ENCODE peak calls at places on chromosome 13, in eight cellular contexts. One of them, this sample, is unnamed.

GRCh38 chr13:89695343-89696257 is 1651.9 kb upstream of the MIR17HG start:
- ATAC-seq in SK-N-SH treated with all-trans-retinoic acid at 6 μM for 48 hours: peak; percentile 81
- ATAC-seq in heart right ventricle: peak; percentile 59
- ATAC-seq in Right ventricle myocardium inferior: peak; percentile 56
- ATAC-seq in stimulated activated effector memory CD8-positive, alpha-beta T cell treated with anti-CD3 and anti-CD28 coated beads, Interleukin-12 subunit alpha, Interleukin-12 subunit beta, amount 100 ng/mL, for 72 hours: no peak
- ATAC-seq in foreskin keratinocyte: peak; percentile 79
- ATAC-seq in esophagus mucosa: no peak
- ATAC-seq in upper lobe of left lung: peak; percentile 61
- ATAC-seq in this sample: no peak

GRCh38 chr13:32728327-32728726 is 142.1 kb downstream of the PDS5B start:
- ATAC-seq in stimulated activated effector memory CD8-positive, alpha-beta T cell treated with anti-CD3 and anti-CD28 coated beads, Interleukin-12 subunit alpha, Interleukin-12 subunit beta, amount 100 ng/mL, for 72 hours: no peak
- ATAC-seq in heart right ventricle: no peak
- ATAC-seq in SK-N-SH treated with all-trans-retinoic acid at 6 μM for 48 hours: no peak
- ATAC-seq in esophagus mucosa: no peak
- ATAC-seq in upper lobe of left lung: no peak
- ATAC-seq in Right ventricle myocardium inferior: no peak
- ATAC-seq in foreskin keratinocyte: no peak
- ATAC-seq in this sample: no peak

GRCh38 chr13:106738279-106738678 is 170.3 kb upstream of the ARGLU1 start:
- ATAC-seq in upper lobe of left lung: no peak
- ATAC-seq in SK-N-SH treated with all-trans-retinoic acid at 6 μM for 48 hours: no peak
- ATAC-seq in stimulated activated effector memory CD8-positive, alpha-beta T cell treated with anti-CD3 and anti-CD28 coated beads, Interleukin-12 subunit alpha, Interleukin-12 subunit beta, amount 100 ng/mL, for 72 hours: no peak
- ATAC-seq in foreskin keratinocyte: no peak
- ATAC-seq in esophagus mucosa: no peak
- ATAC-seq in Right ventricle myocardium inferior: no peak
- ATAC-seq in heart right ventricle: no peak
- ATAC-seq in this sample: no peak

GRCh38 chr13:101155920-101156319 is 260.4 kb downstream of the NALCN start:
- ATAC-seq in heart right ventricle: no peak
- ATAC-seq in esophagus mucosa: no peak
- ATAC-seq in Right ventricle myocardium inferior: no peak
- ATAC-seq in upper lobe of left lung: no peak
- ATAC-seq in SK-N-SH treated with all-trans-retinoic acid at 6 μM for 48 hours: no peak
- ATAC-seq in foreskin keratinocyte: no peak
- ATAC-seq in stimulated activated effector memory CD8-positive, alpha-beta T cell treated with anti-CD3 and anti-CD28 coated beads, Interleukin-12 subunit alpha, Interleukin-12 subunit beta, amount 100 ng/mL, for 72 hours: no peak
- ATAC-seq in this sample: no peak

GRCh38 chr13:51363625-51364024 is 24.1 kb downstream of the SERPINE3 start:
- ATAC-seq in heart right ventricle: no peak
- ATAC-seq in esophagus mucosa: no peak
- ATAC-seq in SK-N-SH treated with all-trans-retinoic acid at 6 μM for 48 hours: no peak
- ATAC-seq in Right ventricle myocardium inferior: no peak
- ATAC-seq in foreskin keratinocyte: no peak
- ATAC-seq in upper lobe of left lung: no peak
- ATAC-seq in stimulated activated effector memory CD8-positive, alpha-beta T cell treated with anti-CD3 and anti-CD28 coated beads, Interleukin-12 subunit alpha, Interleukin-12 subunit beta, amount 100 ng/mL, for 72 hours: no peak
- ATAC-seq in this sample: no peak

GRCh38 chr13:69274231-69274630 is 833.4 kb upstream of the ATXN8OS start:
- ATAC-seq in stimulated activated effector memory CD8-positive, alpha-beta T cell treated with anti-CD3 and anti-CD28 coated beads, Interleukin-12 subunit alpha, Interleukin-12 subunit beta, amount 100 ng/mL, for 72 hours: no peak
- ATAC-seq in Right ventricle myocardium inferior: no peak
- ATAC-seq in esophagus mucosa: no peak
- ATAC-seq in foreskin keratinocyte: no peak
- ATAC-seq in upper lobe of left lung: no peak
- ATAC-seq in heart right ventricle: no peak
- ATAC-seq in SK-N-SH treated with all-trans-retinoic acid at 6 μM for 48 hours: no peak
- ATAC-seq in this sample: no peak

GRCh38 chr13:73334459-73334858 is 275.7 kb downstream of the KLF5 start:
- ATAC-seq in upper lobe of left lung: no peak
- ATAC-seq in SK-N-SH treated with all-trans-retinoic acid at 6 μM for 48 hours: no peak
- ATAC-seq in heart right ventricle: no peak
- ATAC-seq in stimulated activated effector memory CD8-positive, alpha-beta T cell treated with anti-CD3 and anti-CD28 coated beads, Interleukin-12 subunit alpha, Interleukin-12 subunit beta, amount 100 ng/mL, for 72 hours: no peak
- ATAC-seq in esophagus mucosa: peak; percentile 86
- ATAC-seq in foreskin keratinocyte: peak; percentile 80
- ATAC-seq in Right ventricle myocardium inferior: no peak
- ATAC-seq in this sample: no peak

GRCh38 chr13:98041081-98041820 is 87.8 kb downstream of the IPO5 start:
- ATAC-seq in upper lobe of left lung: no peak
- ATAC-seq in heart right ventricle: no peak
- ATAC-seq in foreskin keratinocyte: peak; percentile 63
- ATAC-seq in esophagus mucosa: no peak
- ATAC-seq in SK-N-SH treated with all-trans-retinoic acid at 6 μM for 48 hours: no peak
- ATAC-seq in Right ventricle myocardium inferior: no peak
- ATAC-seq in stimulated activated effector memory CD8-positive, alpha-beta T cell treated with anti-CD3 and anti-CD28 coated beads, Interleukin-12 subunit alpha, Interleukin-12 subunit beta, amount 100 ng/mL, for 72 hours: no peak
- ATAC-seq in this sample: no peak

GRCh38 chr13:48188640-48189039 is 44.4 kb upstream of the ITM2B start:
- ATAC-seq in esophagus mucosa: no peak
- ATAC-seq in SK-N-SH treated with all-trans-retinoic acid at 6 μM for 48 hours: no peak
- ATAC-seq in foreskin keratinocyte: no peak
- ATAC-seq in upper lobe of left lung: no peak
- ATAC-seq in stimulated activated effector memory CD8-positive, alpha-beta T cell treated with anti-CD3 and anti-CD28 coated beads, Interleukin-12 subunit alpha, Interleukin-12 subunit beta, amount 100 ng/mL, for 72 hours: no peak
- ATAC-seq in heart right ventricle: no peak
- ATAC-seq in Right ventricle myocardium inferior: no peak
- ATAC-seq in this sample: no peak

GRCh38 chr13:51556740-51557139 is 27.5 kb upstream of the WDFY2 start:
- ATAC-seq in foreskin keratinocyte: peak; percentile 83
- ATAC-seq in upper lobe of left lung: no peak
- ATAC-seq in Right ventricle myocardium inferior: peak; percentile 46
- ATAC-seq in esophagus mucosa: peak; percentile 97
- ATAC-seq in SK-N-SH treated with all-trans-retinoic acid at 6 μM for 48 hours: no peak
- ATAC-seq in stimulated activated effector memory CD8-positive, alpha-beta T cell treated with anti-CD3 and anti-CD28 coated beads, Interleukin-12 subunit alpha, Interleukin-12 subunit beta, amount 100 ng/mL, for 72 hours: no peak
- ATAC-seq in heart right ventricle: peak; percentile 53
- ATAC-seq in this sample: no peak

GRCh38 chr13:108270442-108270841 is 924 bp downstream of the TNFSF13B start:
- ATAC-seq in heart right ventricle: no peak
- ATAC-seq in Right ventricle myocardium inferior: no peak
- ATAC-seq in SK-N-SH treated with all-trans-retinoic acid at 6 μM for 48 hours: no peak
- ATAC-seq in upper lobe of left lung: peak; percentile 26
- ATAC-seq in foreskin keratinocyte: no peak
- ATAC-seq in esophagus mucosa: no peak
- ATAC-seq in stimulated activated effector memory CD8-positive, alpha-beta T cell treated with anti-CD3 and anti-CD28 coated beads, Interleukin-12 subunit alpha, Interleukin-12 subunit beta, amount 100 ng/mL, for 72 hours: peak; percentile 5
- ATAC-seq in this sample: no peak

GRCh38 chr13:113741101-113741731 is 17.8 kb upstream of the TMEM255B start:
- ATAC-seq in Right ventricle myocardium inferior: peak; percentile 34
- ATAC-seq in esophagus mucosa: no peak
- ATAC-seq in stimulated activated effector memory CD8-positive, alpha-beta T cell treated with anti-CD3 and anti-CD28 coated beads, Interleukin-12 subunit alpha, Interleukin-12 subunit beta, amount 100 ng/mL, for 72 hours: no peak
- ATAC-seq in foreskin keratinocyte: no peak
- ATAC-seq in SK-N-SH treated with all-trans-retinoic acid at 6 μM for 48 hours: no peak
- ATAC-seq in upper lobe of left lung: no peak
- ATAC-seq in heart right ventricle: no peak
- ATAC-seq in this sample: no peak

GRCh38 chr13:103066079-103066880 is at the start of gene SLC10A2:
- ATAC-seq in upper lobe of left lung: no peak
- ATAC-seq in stimulated activated effector memory CD8-positive, alpha-beta T cell treated with anti-CD3 and anti-CD28 coated beads, Interleukin-12 subunit alpha, Interleukin-12 subunit beta, amount 100 ng/mL, for 72 hours: no peak
- ATAC-seq in esophagus mucosa: no peak
- ATAC-seq in Right ventricle myocardium inferior: no peak
- ATAC-seq in foreskin keratinocyte: no peak
- ATAC-seq in heart right ventricle: no peak
- ATAC-seq in SK-N-SH treated with all-trans-retinoic acid at 6 μM for 48 hours: no peak
- ATAC-seq in this sample: no peak

GRCh38 chr13:101272886-101273285 is 143.4 kb downstream of the NALCN start:
- ATAC-seq in foreskin keratinocyte: no peak
- ATAC-seq in esophagus mucosa: no peak
- ATAC-seq in upper lobe of left lung: no peak
- ATAC-seq in SK-N-SH treated with all-trans-retinoic acid at 6 μM for 48 hours: no peak
- ATAC-seq in Right ventricle myocardium inferior: no peak
- ATAC-seq in stimulated activated effector memory CD8-positive, alpha-beta T cell treated with anti-CD3 and anti-CD28 coated beads, Interleukin-12 subunit alpha, Interleukin-12 subunit beta, amount 100 ng/mL, for 72 hours: no peak
- ATAC-seq in heart right ventricle: no peak
- ATAC-seq in this sample: no peak

GRCh38 chr13:93066187-93066586 is 160.4 kb upstream of the GPC6 start:
- ATAC-seq in Right ventricle myocardium inferior: no peak
- ATAC-seq in foreskin keratinocyte: no peak
- ATAC-seq in upper lobe of left lung: peak; percentile 80
- ATAC-seq in stimulated activated effector memory CD8-positive, alpha-beta T cell treated with anti-CD3 and anti-CD28 coated beads, Interleukin-12 subunit alpha, Interleukin-12 subunit beta, amount 100 ng/mL, for 72 hours: no peak
- ATAC-seq in SK-N-SH treated with all-trans-retinoic acid at 6 μM for 48 hours: no peak
- ATAC-seq in esophagus mucosa: no peak
- ATAC-seq in heart right ventricle: no peak
- ATAC-seq in this sample: no peak

GRCh38 chr13:38965281-38965680 is 25.4 kb downstream of the STOML3 start:
- ATAC-seq in foreskin keratinocyte: no peak
- ATAC-seq in esophagus mucosa: no peak
- ATAC-seq in heart right ventricle: no peak
- ATAC-seq in SK-N-SH treated with all-trans-retinoic acid at 6 μM for 48 hours: no peak
- ATAC-seq in stimulated activated effector memory CD8-positive, alpha-beta T cell treated with anti-CD3 and anti-CD28 coated beads, Interleukin-12 subunit alpha, Interleukin-12 subunit beta, amount 100 ng/mL, for 72 hours: no peak
- ATAC-seq in Right ventricle myocardium inferior: no peak
- ATAC-seq in upper lobe of left lung: no peak
- ATAC-seq in this sample: no peak

GRCh38 chr13:28719227-28719562 is 425 bp upstream of the SLC46A3 start:
- ATAC-seq in SK-N-SH treated with all-trans-retinoic acid at 6 μM for 48 hours: no peak
- ATAC-seq in upper lobe of left lung: no peak
- ATAC-seq in foreskin keratinocyte: peak; percentile 25
- ATAC-seq in stimulated activated effector memory CD8-positive, alpha-beta T cell treated with anti-CD3 and anti-CD28 coated beads, Interleukin-12 subunit alpha, Interleukin-12 subunit beta, amount 100 ng/mL, for 72 hours: no peak
- ATAC-seq in heart right ventricle: peak; percentile 3
- ATAC-seq in esophagus mucosa: no peak
- ATAC-seq in Right ventricle myocardium inferior: no peak
- ATAC-seq in this sample: no peak

GRCh38 chr13:77767413-77767812 is 69.9 kb downstream of the SLAIN1 start:
- ATAC-seq in stimulated activated effector memory CD8-positive, alpha-beta T cell treated with anti-CD3 and anti-CD28 coated beads, Interleukin-12 subunit alpha, Interleukin-12 subunit beta, amount 100 ng/mL, for 72 hours: no peak
- ATAC-seq in SK-N-SH treated with all-trans-retinoic acid at 6 μM for 48 hours: no peak
- ATAC-seq in Right ventricle myocardium inferior: peak; percentile 26
- ATAC-seq in foreskin keratinocyte: no peak
- ATAC-seq in heart right ventricle: no peak
- ATAC-seq in esophagus mucosa: no peak
- ATAC-seq in upper lobe of left lung: peak; percentile 64
- ATAC-seq in this sample: no peak

GRCh38 chr13:99013951-99014350 is 36.1 kb upstream of the DOCK9 start:
- ATAC-seq in SK-N-SH treated with all-trans-retinoic acid at 6 μM for 48 hours: no peak
- ATAC-seq in stimulated activated effector memory CD8-positive, alpha-beta T cell treated with anti-CD3 and anti-CD28 coated beads, Interleukin-12 subunit alpha, Interleukin-12 subunit beta, amount 100 ng/mL, for 72 hours: no peak
- ATAC-seq in esophagus mucosa: peak; percentile 71
- ATAC-seq in heart right ventricle: no peak
- ATAC-seq in Right ventricle myocardium inferior: no peak
- ATAC-seq in foreskin keratinocyte: peak; percentile 45
- ATAC-seq in upper lobe of left lung: no peak
- ATAC-seq in this sample: no peak

GRCh38 chr13:113209880-113210421 is 538 bp downstream of the CUL4A start:
- ATAC-seq in Right ventricle myocardium inferior: no peak
- ATAC-seq in foreskin keratinocyte: peak; percentile 78
- ATAC-seq in SK-N-SH treated with all-trans-retinoic acid at 6 μM for 48 hours: peak; percentile 20
- ATAC-seq in stimulated activated effector memory CD8-positive, alpha-beta T cell treated with anti-CD3 and anti-CD28 coated beads, Interleukin-12 subunit alpha, Interleukin-12 subunit beta, amount 100 ng/mL, for 72 hours: peak; percentile 52
- ATAC-seq in heart right ventricle: no peak
- ATAC-seq in esophagus mucosa: peak; percentile 72
- ATAC-seq in upper lobe of left lung: peak; percentile 34
- ATAC-seq in this sample: peak; percentile 69

GRCh38 chr13:42494157-42494556 is 79.8 kb upstream of the TNFSF11 start:
- ATAC-seq in Right ventricle myocardium inferior: no peak
- ATAC-seq in heart right ventricle: no peak
- ATAC-seq in SK-N-SH treated with all-trans-retinoic acid at 6 μM for 48 hours: no peak
- ATAC-seq in stimulated activated effector memory CD8-positive, alpha-beta T cell treated with anti-CD3 and anti-CD28 coated beads, Interleukin-12 subunit alpha, Interleukin-12 subunit beta, amount 100 ng/mL, for 72 hours: no peak
- ATAC-seq in esophagus mucosa: no peak
- ATAC-seq in upper lobe of left lung: no peak
- ATAC-seq in foreskin keratinocyte: no peak
- ATAC-seq in this sample: no peak

GRCh38 chr13:49456156-49456555 is 12.1 kb downstream of the SETDB2 start:
- ATAC-seq in foreskin keratinocyte: no peak
- ATAC-seq in stimulated activated effector memory CD8-positive, alpha-beta T cell treated with anti-CD3 and anti-CD28 coated beads, Interleukin-12 subunit alpha, Interleukin-12 subunit beta, amount 100 ng/mL, for 72 hours: no peak
- ATAC-seq in SK-N-SH treated with all-trans-retinoic acid at 6 μM for 48 hours: no peak
- ATAC-seq in Right ventricle myocardium inferior: no peak
- ATAC-seq in esophagus mucosa: no peak
- ATAC-seq in upper lobe of left lung: no peak
- ATAC-seq in heart right ventricle: no peak
- ATAC-seq in this sample: no peak

GRCh38 chr13:80551650-80552497 is 210.9 kb upstream of the SPRY2 start:
- ATAC-seq in heart right ventricle: no peak
- ATAC-seq in Right ventricle myocardium inferior: no peak
- ATAC-seq in SK-N-SH treated with all-trans-retinoic acid at 6 μM for 48 hours: peak; percentile 81
- ATAC-seq in esophagus mucosa: no peak
- ATAC-seq in foreskin keratinocyte: no peak
- ATAC-seq in upper lobe of left lung: peak; percentile 39
- ATAC-seq in stimulated activated effector memory CD8-positive, alpha-beta T cell treated with anti-CD3 and anti-CD28 coated beads, Interleukin-12 subunit alpha, Interleukin-12 subunit beta, amount 100 ng/mL, for 72 hours: no peak
- ATAC-seq in this sample: no peak

GRCh38 chr13:67377919-67378318 is 147.8 kb upstream of the PCDH9 start:
- ATAC-seq in Right ventricle myocardium inferior: no peak
- ATAC-seq in upper lobe of left lung: no peak
- ATAC-seq in esophagus mucosa: no peak
- ATAC-seq in heart right ventricle: no peak
- ATAC-seq in stimulated activated effector memory CD8-positive, alpha-beta T cell treated with anti-CD3 and anti-CD28 coated beads, Interleukin-12 subunit alpha, Interleukin-12 subunit beta, amount 100 ng/mL, for 72 hours: no peak
- ATAC-seq in SK-N-SH treated with all-trans-retinoic acid at 6 μM for 48 hours: no peak
- ATAC-seq in foreskin keratinocyte: no peak
- ATAC-seq in this sample: no peak

GRCh38 chr13:29021311-29021710 is 201.2 kb downstream of the MTUS2 start:
- ATAC-seq in Right ventricle myocardium inferior: no peak
- ATAC-seq in foreskin keratinocyte: no peak
- ATAC-seq in esophagus mucosa: no peak
- ATAC-seq in heart right ventricle: no peak
- ATAC-seq in stimulated activated effector memory CD8-positive, alpha-beta T cell treated with anti-CD3 and anti-CD28 coated beads, Interleukin-12 subunit alpha, Interleukin-12 subunit beta, amount 100 ng/mL, for 72 hours: no peak
- ATAC-seq in SK-N-SH treated with all-trans-retinoic acid at 6 μM for 48 hours: no peak
- ATAC-seq in upper lobe of left lung: no peak
- ATAC-seq in this sample: no peak

GRCh38 chr13:59409651-59410200 is 754.0 kb downstream of the DIAPH3 start:
- ATAC-seq in heart right ventricle: no peak
- ATAC-seq in foreskin keratinocyte: no peak
- ATAC-seq in esophagus mucosa: no peak
- ATAC-seq in Right ventricle myocardium inferior: no peak
- ATAC-seq in SK-N-SH treated with all-trans-retinoic acid at 6 μM for 48 hours: no peak
- ATAC-seq in upper lobe of left lung: no peak
- ATAC-seq in stimulated activated effector memory CD8-positive, alpha-beta T cell treated with anti-CD3 and anti-CD28 coated beads, Interleukin-12 subunit alpha, Interleukin-12 subunit beta, amount 100 ng/mL, for 72 hours: no peak
- ATAC-seq in this sample: no peak

GRCh38 chr13:31927219-31927653 is 104.3 kb upstream of the FRY start:
- ATAC-seq in SK-N-SH treated with all-trans-retinoic acid at 6 μM for 48 hours: no peak
- ATAC-seq in upper lobe of left lung: no peak
- ATAC-seq in stimulated activated effector memory CD8-positive, alpha-beta T cell treated with anti-CD3 and anti-CD28 coated beads, Interleukin-12 subunit alpha, Interleukin-12 subunit beta, amount 100 ng/mL, for 72 hours: no peak
- ATAC-seq in Right ventricle myocardium inferior: no peak
- ATAC-seq in heart right ventricle: peak; percentile 56
- ATAC-seq in esophagus mucosa: no peak
- ATAC-seq in foreskin keratinocyte: no peak
- ATAC-seq in this sample: no peak

GRCh38 chr13:40409278-40409677 is 257.2 kb downstream of the FOXO1 start:
- ATAC-seq in Right ventricle myocardium inferior: no peak
- ATAC-seq in SK-N-SH treated with all-trans-retinoic acid at 6 μM for 48 hours: no peak
- ATAC-seq in upper lobe of left lung: no peak
- ATAC-seq in stimulated activated effector memory CD8-positive, alpha-beta T cell treated with anti-CD3 and anti-CD28 coated beads, Interleukin-12 subunit alpha, Interleukin-12 subunit beta, amount 100 ng/mL, for 72 hours: no peak
- ATAC-seq in foreskin keratinocyte: no peak
- ATAC-seq in heart right ventricle: no peak
- ATAC-seq in esophagus mucosa: no peak
- ATAC-seq in this sample: no peak

GRCh38 chr13:112849500-112849899 is 119.5 kb upstream of the MCF2L start:
- ATAC-seq in foreskin keratinocyte: no peak
- ATAC-seq in upper lobe of left lung: no peak
- ATAC-seq in Right ventricle myocardium inferior: no peak
- ATAC-seq in heart right ventricle: no peak
- ATAC-seq in esophagus mucosa: no peak
- ATAC-seq in SK-N-SH treated with all-trans-retinoic acid at 6 μM for 48 hours: no peak
- ATAC-seq in stimulated activated effector memory CD8-positive, alpha-beta T cell treated with anti-CD3 and anti-CD28 coated beads, Interleukin-12 subunit alpha, Interleukin-12 subunit beta, amount 100 ng/mL, for 72 hours: no peak
- ATAC-seq in this sample: no peak

GRCh38 chr13:99063952-99064351 is 86.1 kb upstream of the DOCK9 start:
- ATAC-seq in foreskin keratinocyte: no peak
- ATAC-seq in stimulated activated effector memory CD8-positive, alpha-beta T cell treated with anti-CD3 and anti-CD28 coated beads, Interleukin-12 subunit alpha, Interleukin-12 subunit beta, amount 100 ng/mL, for 72 hours: peak; percentile 26
- ATAC-seq in SK-N-SH treated with all-trans-retinoic acid at 6 μM for 48 hours: no peak
- ATAC-seq in upper lobe of left lung: no peak
- ATAC-seq in esophagus mucosa: no peak
- ATAC-seq in Right ventricle myocardium inferior: no peak
- ATAC-seq in heart right ventricle: no peak
- ATAC-seq in this sample: no peak

GRCh38 chr13:92590503-92590908 is 636.1 kb upstream of the GPC6 start:
- ATAC-seq in stimulated activated effector memory CD8-positive, alpha-beta T cell treated with anti-CD3 and anti-CD28 coated beads, Interleukin-12 subunit alpha, Interleukin-12 subunit beta, amount 100 ng/mL, for 72 hours: no peak
- ATAC-seq in esophagus mucosa: no peak
- ATAC-seq in foreskin keratinocyte: peak; percentile 12
- ATAC-seq in SK-N-SH treated with all-trans-retinoic acid at 6 μM for 48 hours: no peak
- ATAC-seq in heart right ventricle: no peak
- ATAC-seq in upper lobe of left lung: no peak
- ATAC-seq in Right ventricle myocardium inferior: no peak
- ATAC-seq in this sample: no peak

GRCh38 chr13:44026194-44026593 is 146.5 kb downstream of the LACC1 start:
- ATAC-seq in stimulated activated effector memory CD8-positive, alpha-beta T cell treated with anti-CD3 and anti-CD28 coated beads, Interleukin-12 subunit alpha, Interleukin-12 subunit beta, amount 100 ng/mL, for 72 hours: no peak
- ATAC-seq in Right ventricle myocardium inferior: no peak
- ATAC-seq in upper lobe of left lung: no peak
- ATAC-seq in heart right ventricle: no peak
- ATAC-seq in foreskin keratinocyte: no peak
- ATAC-seq in esophagus mucosa: no peak
- ATAC-seq in SK-N-SH treated with all-trans-retinoic acid at 6 μM for 48 hours: no peak
- ATAC-seq in this sample: no peak

GRCh38 chr13:110991991-110992508 is 77.2 kb upstream of the ANKRD10 start:
- ATAC-seq in esophagus mucosa: no peak
- ATAC-seq in heart right ventricle: peak; percentile 38
- ATAC-seq in stimulated activated effector memory CD8-positive, alpha-beta T cell treated with anti-CD3 and anti-CD28 coated beads, Interleukin-12 subunit alpha, Interleukin-12 subunit beta, amount 100 ng/mL, for 72 hours: no peak
- ATAC-seq in Right ventricle myocardium inferior: no peak
- ATAC-seq in upper lobe of left lung: no peak
- ATAC-seq in SK-N-SH treated with all-trans-retinoic acid at 6 μM for 48 hours: no peak
- ATAC-seq in foreskin keratinocyte: no peak
- ATAC-seq in this sample: no peak

GRCh38 chr13:30569901-30570576 is 47.7 kb upstream of the USPL1 start:
- ATAC-seq in esophagus mucosa: peak; percentile 86
- ATAC-seq in Right ventricle myocardium inferior: peak; percentile 79
- ATAC-seq in heart right ventricle: peak; percentile 61
- ATAC-seq in foreskin keratinocyte: peak; percentile 98
- ATAC-seq in upper lobe of left lung: peak; percentile 91
- ATAC-seq in stimulated activated effector memory CD8-positive, alpha-beta T cell treated with anti-CD3 and anti-CD28 coated beads, Interleukin-12 subunit alpha, Interleukin-12 subunit beta, amount 100 ng/mL, for 72 hours: peak; percentile 80
- ATAC-seq in SK-N-SH treated with all-trans-retinoic acid at 6 μM for 48 hours: peak; percentile 93
- ATAC-seq in this sample: no peak

This sample was measured in stimulated activated memory B cell treated with anti-CD40 and anti-IgM and Interleukin-4, amounts not matched to agents 10 μg/mL and 1 μg/mL and 100 μg/mL, for 72 hours.